ENCODE peak calls at places on chromosomes 6 and 20, in eight cellular contexts. Q is heart left ventricle, U is psoas muscle, R is WTC11, X is uterus, E is endothelial cell, T is Peyer's patch, J is HL-60. V is an unnamed sample.

GRCh38 chr6:56314683-56315523 is 67.5 kb upstream of the COL21A1 start:
- DNase-seq in Q (no peak), U (no peak), R (peak), X (peak), E (peak), T (no peak), J (peak), V (no peak)

GRCh38 chr6:40312213-40313015 is 274.8 kb downstream of the LRFN2 start:
- DNase-seq in Q (no peak), U (no peak), R (no peak), X (no peak), E (no peak), T (no peak), J (no peak), V (no peak)

GRCh38 chr6:96197241-96197640 is 181.5 kb downstream of the FUT9 start:
- DNase-seq in Q (no peak), U (no peak), R (no peak), X (no peak), E (no peak), T (no peak), J (no peak), V (no peak)

GRCh38 chr6:144151010-144151727 is 852 bp downstream of the STX11 start:
- DNase-seq in Q (no peak), U (no peak), R (no peak), X (peak), E (peak), T (peak), J (peak), V (peak)

GRCh38 chr20:45500022-45500421 is 15.4 kb downstream of the SPINT3 start:
- DNase-seq in Q (no peak), U (no peak), R (no peak), X (no peak), E (no peak), T (no peak), J (no peak), V (no peak)

GRCh38 chr6:105263685-105264298 is 84.0 kb upstream of the POPDC3 start:
- DNase-seq in Q (no peak), U (no peak), R (no peak), X (no peak), E (no peak), T (no peak), J (no peak), V (no peak)

GRCh38 chr6:112309244-112309643 is 37.9 kb upstream of the RFPL4B start:
- DNase-seq in Q (no peak), U (peak), R (no peak), X (no peak), E (no peak), T (no peak), J (no peak), V (no peak)

GRCh38 chr6:132101550-132101949 is 150.4 kb upstream of the CCN2 start:
- DNase-seq in Q (no peak), U (no peak), R (no peak), X (no peak), E (no peak), T (no peak), J (no peak), V (no peak)

GRCh38 chr6:136304410-136304809 is 14.8 kb upstream of the BCLAF1 start:
- DNase-seq in Q (no peak), U (no peak), R (no peak), X (no peak), E (no peak), T (no peak), J (no peak), V (no peak)

GRCh38 chr6:13987400-13987865 is 62.7 kb downstream of the RNF182 start:
- DNase-seq in Q (no peak), U (no peak), R (no peak), X (no peak), E (no peak), T (no peak), J (no peak), V (no peak)

GRCh38 chr6:52356017-52356416 is 5.9 kb upstream of the PAQR8 start:
- DNase-seq in Q (no peak), U (no peak), R (no peak), X (no peak), E (no peak), T (no peak), J (no peak), V (no peak)

GRCh38 chr6:2193931-2194330 is 51.5 kb downstream of the GMDS start:
- DNase-seq in Q (no peak), U (no peak), R (no peak), X (no peak), E (no peak), T (no peak), J (no peak), V (no peak)

GRCh38 chr20:3447321-3447720 is 23.5 kb upstream of the ATRN start:
- DNase-seq in Q (no peak), U (no peak), R (no peak), X (no peak), E (no peak), T (no peak), J (peak), V (no peak)
- TF ChIP-seq CTCF in Q (no peak), U (no peak), R (no peak), X (no peak), E (no peak), T (no peak), J (no peak), V (no peak)

GRCh38 chr20:41006126-41006935 is 22.3 kb upstream of the TOP1 start:
- DNase-seq in Q (no peak), U (no peak), R (no peak), X (no peak), E (no peak), T (no peak), J (no peak), V (no peak)

GRCh38 chr20:41005361-41005729 is 23.3 kb upstream of the TOP1 start:
- DNase-seq in Q (peak), U (peak), R (no peak), X (peak), E (no peak), T (no peak), J (no peak), V (no peak)

GRCh38 chr20:41004561-41005360 is 23.9 kb upstream of the TOP1 start:
- DNase-seq in Q (no peak), U (peak), R (no peak), X (no peak), E (no peak), T (no peak), J (no peak), V (no peak)

GRCh38 chr20:41009960-41010359 is 18.7 kb upstream of the TOP1 start:
- DNase-seq in Q (no peak), U (no peak), R (no peak), X (no peak), E (no peak), T (no peak), J (no peak), V (no peak)

DNA sequence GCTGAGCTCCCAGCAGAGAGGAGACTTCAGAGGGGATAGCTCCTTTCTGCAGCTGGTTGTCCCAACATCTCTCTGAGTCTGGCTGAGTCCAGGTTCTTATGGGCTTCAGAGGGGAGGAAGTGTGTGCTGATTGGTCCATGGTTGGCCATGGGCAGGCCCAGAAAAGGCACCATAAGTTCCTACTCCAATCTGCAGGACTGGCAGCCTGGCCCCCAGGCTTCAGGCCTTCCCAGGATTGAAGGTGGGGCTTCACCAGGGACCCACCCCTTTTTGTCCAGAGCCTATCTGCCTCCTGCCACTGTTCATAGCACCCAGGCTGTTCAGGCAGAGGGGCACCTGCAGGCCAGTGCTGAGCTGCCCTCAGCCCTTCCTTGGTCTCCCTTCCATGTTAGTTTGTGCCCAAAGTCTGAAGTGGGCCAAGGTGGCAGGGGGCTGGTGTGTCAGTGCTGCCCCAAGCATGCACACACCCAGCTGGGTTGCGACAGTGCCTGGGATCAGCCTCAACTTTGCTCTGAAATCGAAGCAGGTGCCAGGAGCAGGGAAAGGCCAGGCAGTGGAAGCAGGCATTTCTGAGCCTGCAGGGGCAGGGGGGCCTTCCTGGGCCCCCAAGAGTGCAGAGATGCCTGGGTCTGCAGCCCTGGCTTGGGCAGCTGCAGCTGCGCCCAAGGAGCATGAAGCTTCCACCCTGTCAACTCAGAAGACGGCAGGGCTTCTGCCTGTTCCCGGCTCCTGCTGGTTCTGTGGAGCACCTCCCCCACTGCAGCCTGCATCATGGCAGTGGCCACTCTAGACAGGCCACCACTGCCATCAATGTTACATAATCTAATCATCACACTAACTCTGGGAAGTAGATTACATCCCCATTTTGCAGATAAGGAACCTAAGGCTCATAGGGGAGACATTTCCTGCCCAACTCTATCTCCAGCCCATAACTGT is 21.4 kb upstream of the TOP1 start:
- DNase-seq in Q (no peak), U (no peak), R (no peak), X (no peak), E (no peak), T (no peak), J (no peak), V (no peak)
- TF ChIP-seq CTCF in Q (no peak), U (no peak), R (no peak), X (no peak), E (no peak), T (no peak), J (no peak), V (no peak)

GRCh38 chr6:157020398-157021266 is 243.5 kb downstream of the ARID1B start:
- DNase-seq in Q (peak), U (no peak), R (peak), X (peak), E (peak), T (peak), J (peak), V (peak)

GRCh38 chr6:157022022-157022740 is 245.0 kb downstream of the ARID1B start:
- DNase-seq in Q (peak), U (peak), R (peak), X (peak), E (peak), T (peak), J (peak), V (peak)

GRCh38 chr6:157019115-157019628 is 242.0 kb downstream of the ARID1B start:
- DNase-seq in Q (no peak), U (no peak), R (no peak), X (no peak), E (no peak), T (no peak), J (no peak), V (no peak)

GRCh38 chr6:157019733-157020132 is 242.6 kb downstream of the ARID1B start:
- DNase-seq in Q (no peak), U (no peak), R (no peak), X (no peak), E (no peak), T (no peak), J (peak), V (no peak)

DNA sequence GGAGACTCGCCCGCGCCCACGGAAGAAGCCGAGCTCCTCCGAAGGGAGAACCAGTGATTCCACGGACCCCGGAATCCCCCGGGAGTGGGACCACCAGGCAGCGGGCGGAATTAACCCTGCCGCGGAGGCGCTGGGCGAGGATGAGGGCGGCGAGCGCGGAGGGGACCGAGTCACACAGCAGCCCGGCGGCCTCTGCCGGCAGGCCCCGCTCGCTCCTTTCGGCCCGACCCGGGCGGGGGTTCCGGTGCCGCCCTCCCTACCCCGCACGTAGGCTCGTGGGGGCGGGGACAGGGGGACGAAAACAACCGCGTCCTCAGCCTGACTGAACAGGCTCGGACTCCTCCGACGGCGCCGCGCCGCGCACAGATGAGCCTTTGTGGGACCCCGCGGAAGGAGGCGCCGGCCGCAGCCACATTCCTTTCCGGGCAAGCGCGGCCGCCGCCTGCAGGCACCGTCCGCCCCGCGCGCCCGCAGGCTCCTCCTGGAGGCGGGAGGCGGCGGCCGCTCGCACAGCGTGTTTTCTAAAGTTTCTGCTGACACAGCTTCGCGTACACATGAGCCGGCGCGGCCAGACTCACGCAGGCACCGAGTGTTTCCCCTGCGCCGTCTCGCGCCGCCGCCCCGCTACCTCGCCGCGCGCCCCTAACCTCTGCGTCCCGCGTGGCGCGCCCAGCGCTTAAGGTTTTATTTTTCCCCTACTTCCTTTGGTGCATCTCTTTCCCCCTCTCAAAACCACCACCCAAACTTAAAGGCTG is 244.3 kb downstream of the ARID1B start:
- DNase-seq in Q (peak), U (peak), R (peak), X (peak), E (peak), T (peak), J (peak), V (peak)
- TF ChIP-seq CTCF in Q (peak), U (peak), R (no peak), X (peak), E (peak), T (no peak), J (no peak), V (peak)

GRCh38 chr6:149903938-149904611 is 6.2 kb upstream of the RAET1E start:
- DNase-seq in Q (no peak), U (no peak), R (no peak), X (no peak), E (no peak), T (no peak), J (no peak), V (no peak)
- TF ChIP-seq CTCF in Q (no peak), U (no peak), R (no peak), X (no peak), E (no peak), T (no peak), J (no peak), V (no peak)

GRCh38 chr20:37903317-37904007 is 535 bp downstream of the VSTM2L start:
- DNase-seq in Q (no peak), U (no peak), R (peak), X (no peak), E (peak), T (no peak), J (no peak), V (no peak)
- TF ChIP-seq CTCF in Q (no peak), U (peak), R (peak), X (no peak), E (peak), T (no peak), J (no peak), V (peak)

DNA sequence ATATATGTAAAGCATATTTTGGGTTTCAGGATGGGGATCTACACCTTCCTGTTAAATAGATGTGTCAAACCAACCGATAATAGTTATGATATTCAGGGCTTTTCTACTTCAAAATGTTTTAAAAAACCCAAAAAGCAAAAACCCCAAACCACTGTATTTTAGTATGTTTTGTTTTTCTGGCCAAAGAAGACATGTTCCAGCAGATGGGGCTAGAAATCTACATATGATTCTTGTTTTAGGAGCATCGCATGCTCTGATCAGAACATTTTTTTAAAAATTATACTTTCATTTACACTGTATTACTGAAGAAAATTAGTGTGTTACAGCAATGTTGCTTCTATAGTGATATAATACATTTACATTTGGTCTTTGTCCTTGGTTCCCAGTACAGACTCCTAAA is 11.0 kb downstream of the RMND1 start:
- DNase-seq in Q (no peak), U (no peak), R (no peak), X (no peak), E (no peak), T (no peak), J (no peak), V (no peak)
- TF ChIP-seq CTCF in Q (peak), U (peak), R (no peak), X (peak), E (no peak), T (no peak), J (no peak), V (peak)

GRCh38 chr6:33875696-33876095 is 71.9 kb upstream of the MLN start:
- DNase-seq in Q (no peak), U (peak), R (no peak), X (no peak), E (no peak), T (no peak), J (no peak), V (no peak)
- TF ChIP-seq CTCF in Q (no peak), U (no peak), R (no peak), X (no peak), E (no peak), T (no peak), J (no peak), V (no peak)

DNA sequence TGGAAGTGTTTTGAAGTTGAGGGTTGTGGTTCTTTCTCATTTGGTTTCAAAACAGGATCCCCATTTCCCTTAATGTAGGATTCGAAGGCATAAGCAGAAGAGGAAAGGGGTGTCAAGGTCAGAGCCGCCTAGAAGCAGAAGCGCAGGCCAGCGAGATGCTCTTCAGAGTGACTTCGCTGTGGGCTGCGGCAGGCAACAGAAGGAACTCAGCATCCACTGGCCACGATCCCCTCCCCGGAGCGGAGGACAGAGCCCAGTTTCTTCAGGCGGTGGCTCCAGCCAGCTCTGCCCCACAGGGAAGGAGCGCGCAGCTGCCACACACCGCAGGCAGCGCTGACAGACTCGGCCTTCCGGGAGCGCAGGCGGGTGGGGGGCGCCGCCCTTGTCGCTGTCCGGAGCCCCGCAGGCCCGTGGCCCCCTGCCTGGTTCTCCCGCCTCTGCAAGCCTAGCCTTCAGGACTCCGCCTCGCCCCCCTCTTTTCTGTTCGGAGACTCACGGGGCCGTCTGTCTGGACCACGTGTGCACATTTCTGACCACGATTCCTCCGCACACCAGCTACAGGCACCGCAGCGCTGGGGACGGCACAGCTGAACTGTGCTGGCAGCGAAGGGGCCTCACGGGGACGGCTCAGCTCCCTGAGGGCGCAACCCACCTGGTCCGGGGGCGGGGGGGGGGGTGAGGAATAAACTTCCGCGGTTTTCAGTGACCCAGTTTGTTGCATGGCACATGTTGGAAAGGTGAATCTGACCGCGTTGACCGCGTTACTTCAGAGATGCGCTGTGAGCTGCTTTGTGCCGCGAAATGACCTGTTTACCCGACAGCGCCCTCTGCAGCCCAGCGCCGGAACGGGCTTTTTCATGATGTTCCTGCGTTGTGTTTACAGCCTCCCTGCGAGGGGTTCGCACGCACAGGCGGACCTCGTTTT is 26.1 kb downstream of the TTLL2 start:
- DNase-seq in Q (peak), U (peak), R (peak), X (peak), E (peak), T (peak), J (peak), V (no peak)
- TF ChIP-seq CTCF in Q (peak), U (peak), R (peak), X (peak), E (peak), T (peak), J (peak), V (peak)

DNA sequence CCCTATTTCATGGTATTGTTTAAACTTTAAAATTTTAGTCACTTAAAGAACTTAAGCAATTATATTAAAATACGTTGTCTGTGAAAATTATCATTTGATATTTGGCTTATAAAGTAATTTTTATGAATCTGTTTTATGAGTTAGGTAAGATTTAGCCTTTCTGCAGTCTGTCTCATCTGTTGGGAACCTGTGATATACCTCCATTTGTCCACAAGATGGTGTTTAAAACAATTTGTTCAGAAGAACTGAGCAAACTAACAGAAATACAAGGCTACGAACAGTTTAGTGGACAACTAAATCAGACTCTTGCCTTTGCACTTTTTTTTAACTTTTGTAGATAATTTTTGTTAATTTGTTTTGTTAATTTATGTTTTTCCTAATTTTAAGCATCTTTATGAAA is 92.4 kb downstream of the COL9A1 start:
- DNase-seq in Q (no peak), U (no peak), R (no peak), X (no peak), E (no peak), T (no peak), J (no peak), V (no peak)
- TF ChIP-seq CTCF in Q (no peak), U (peak), R (no peak), X (no peak), E (no peak), T (no peak), J (no peak), V (no peak)